ENCODE peak calls at places on chromosomes 6 and 20, in nine cellular contexts. E, A, G, M, C, K, L, J and P are unnamed samples.

GRCh38 chr6:140203611-140204553 is 829.4 kb upstream of the CITED2 start:
- DNase-seq in E (no peak), A (no peak), G (no peak), M (no peak), C (no peak), K (no peak), L (no peak), J (no peak), P (no peak)

GRCh38 chr6:57207141-57207540 is 15.0 kb downstream of the RAB23 start:
- DNase-seq in E (no peak), A (peak), G (no peak), M (no peak), C (no peak), K (no peak), L (no peak), J (no peak), P (no peak)

GRCh38 chr20:25549866-25550477 is 35.4 kb downstream of the NINL start:
- DNase-seq in E (no peak), A (no peak), G (no peak), M (no peak), C (no peak), K (no peak), L (peak), J (no peak), P (no peak)

GRCh38 chr6:18277181-18278006 is 13.1 kb upstream of the DEK start:
- DNase-seq in E (no peak), A (no peak), G (peak), M (peak), C (no peak), K (no peak), L (no peak), J (no peak), P (no peak)

GRCh38 chr6:113774122-113774835 is 82.9 kb upstream of the MARCKS start:
- DNase-seq in E (no peak), A (peak), G (no peak), M (no peak), C (no peak), K (no peak), L (no peak), J (no peak), P (no peak)

GRCh38 chr6:31738048-31738979 is 1.5 kb upstream of the MSH5 start:
- DNase-seq in E (peak), A (peak), G (no peak), M (no peak), C (peak), K (no peak), L (peak), J (peak), P (no peak)

GRCh38 chr20:53866787-53867740 is 203.3 kb downstream of the BCAS1 start:
- DNase-seq in E (no peak), A (no peak), G (no peak), M (no peak), C (no peak), K (no peak), L (peak), J (peak), P (no peak)

GRCh38 chr6:829646-830045 is 136.7 kb upstream of the EXOC2 start:
- DNase-seq in E (no peak), A (no peak), G (no peak), M (no peak), C (no peak), K (no peak), L (no peak), J (no peak), P (no peak)

GRCh38 chr20:8664778-8665177 is 404.1 kb upstream of the PLCB4 start:
- DNase-seq in E (no peak), A (peak), G (no peak), M (no peak), C (no peak), K (no peak), L (no peak), J (no peak), P (no peak)

GRCh38 chr20:63124782-63125580 is 91.0 kb downstream of the YTHDF1 start:
- DNase-seq in E (no peak), A (no peak), G (no peak), M (no peak), C (no peak), K (no peak), L (no peak), J (no peak), P (no peak)

GRCh38 chr6:112620832-112621569 is 273.9 kb downstream of the RFPL4B start:
- DNase-seq in E (no peak), A (no peak), G (no peak), M (no peak), C (no peak), K (no peak), L (no peak), J (no peak), P (no peak)

DNA sequence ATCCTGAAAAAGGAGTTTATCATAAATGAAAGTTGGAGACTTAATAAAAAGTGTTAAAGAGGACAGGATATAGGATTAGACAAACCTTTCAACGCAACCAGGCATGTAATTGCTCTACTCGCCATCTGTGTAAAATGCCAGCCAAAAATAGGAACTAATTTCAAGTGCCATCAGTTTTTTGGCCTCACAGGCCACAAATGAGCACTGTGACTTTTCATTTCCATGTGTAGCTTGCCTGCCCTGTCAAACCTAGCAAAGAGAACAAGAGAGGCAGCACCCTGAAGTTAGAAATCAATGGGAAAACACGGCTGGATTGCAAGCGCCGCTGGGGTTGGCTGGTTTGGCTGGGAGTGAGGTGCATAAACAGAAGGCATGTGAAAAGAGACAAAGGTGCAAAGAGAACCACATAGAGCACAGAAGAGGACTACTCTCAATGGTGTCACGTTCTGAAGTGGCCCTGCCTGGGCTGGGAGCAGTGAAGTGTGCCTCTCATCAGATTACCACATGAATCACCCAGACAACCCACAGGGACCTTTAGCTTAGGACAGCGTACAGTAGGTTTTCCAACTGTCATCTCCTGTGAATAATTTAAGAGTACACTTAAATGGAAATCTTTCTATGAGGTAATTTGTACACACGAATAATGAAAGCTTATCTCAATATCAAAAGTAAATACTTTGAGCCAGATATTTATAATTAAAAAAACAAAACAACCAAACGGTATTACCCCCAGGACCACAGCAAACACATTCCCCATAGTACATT is 78.0 kb upstream of the NHSL1 start:
- DNase-seq in E (no peak), A (no peak), G (no peak), M (no peak), C (no peak), K (no peak), L (no peak), J (peak), P (no peak)
- TF ChIP-seq EP300 in E (no peak), A (no peak), G (no peak), M (no peak), C (no peak), K (no peak), L (no peak), J (no peak), P (no peak)

DNA sequence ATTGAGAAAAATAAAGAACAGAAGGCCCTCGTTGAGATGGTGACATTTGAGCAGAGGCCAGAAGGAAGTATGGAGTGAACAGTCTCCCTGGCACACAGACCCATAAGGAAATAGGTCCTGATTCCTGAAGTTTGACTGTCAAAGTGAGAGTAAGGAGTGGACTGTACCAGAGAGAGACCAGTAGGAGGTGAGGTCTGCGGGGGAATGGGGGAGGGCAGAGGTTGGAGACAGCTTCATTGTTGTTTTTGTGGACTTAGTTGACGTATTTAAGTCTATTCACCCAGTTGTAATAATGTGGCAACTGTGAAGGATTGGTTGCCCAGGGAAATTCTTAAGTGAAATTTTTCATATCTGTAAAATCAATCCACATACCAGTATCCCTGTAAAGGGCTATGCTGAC is 110.7 kb downstream of the TFAP2B start:
- DNase-seq in E (no peak), A (no peak), G (no peak), M (no peak), C (no peak), K (no peak), L (no peak), J (no peak), P (no peak)
- TF ChIP-seq EP300 in E (no peak), A (no peak), G (no peak), M (no peak), C (no peak), K (no peak), L (no peak), J (no peak), P (no peak)

GRCh38 chr20:34604980-34605788 is 46.7 kb downstream of the MAP1LC3A start:
- DNase-seq in E (no peak), A (no peak), G (peak), M (no peak), C (no peak), K (no peak), L (no peak), J (no peak), P (no peak)
- TF ChIP-seq EP300 in E (no peak), A (no peak), G (no peak), M (no peak), C (no peak), K (no peak), L (no peak), J (no peak), P (no peak)

DNA sequence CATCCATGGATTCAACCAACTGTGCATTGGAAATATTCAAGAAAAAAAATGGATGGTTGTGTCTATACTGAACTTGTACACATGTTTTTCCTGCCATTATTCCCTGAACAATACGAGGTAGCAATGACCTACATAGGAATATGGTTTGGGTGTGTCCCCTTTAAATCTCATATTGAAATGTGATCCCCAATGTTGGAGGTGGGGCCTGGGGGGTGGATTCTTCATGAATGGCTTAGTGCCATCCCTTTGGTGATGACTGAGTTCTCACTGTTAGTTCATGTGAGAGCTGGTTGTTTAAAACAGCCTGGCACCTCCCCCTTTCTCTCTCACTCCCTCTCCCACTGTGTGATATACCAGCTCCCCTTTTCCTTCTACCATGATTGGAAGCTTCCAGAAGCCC is 139.8 kb upstream of the BACH2 start:
- DNase-seq in E (no peak), A (no peak), G (no peak), M (no peak), C (no peak), K (no peak), L (no peak), J (no peak), P (no peak)
- TF ChIP-seq EP300 in E (no peak), A (no peak), G (no peak), M (no peak), C (no peak), K (no peak), L (no peak), J (no peak), P (no peak)

GRCh38 chr20:40797425-40797824 is 108.4 kb upstream of the MAFB start:
- DNase-seq in E (no peak), A (peak), G (no peak), M (no peak), C (peak), K (no peak), L (peak), J (no peak), P (no peak)
- TF ChIP-seq EP300 in E (no peak), A (no peak), G (no peak), M (no peak), C (no peak), K (no peak), L (no peak), J (no peak), P (no peak)

GRCh38 chr6:81822584-81822983 is 70.1 kb upstream of the TENT5A start:
- DNase-seq in E (no peak), A (no peak), G (no peak), M (no peak), C (no peak), K (no peak), L (no peak), J (no peak), P (no peak)

GRCh38 chr6:81820979-81821378 is 68.5 kb upstream of the TENT5A start:
- DNase-seq in E (no peak), A (no peak), G (no peak), M (no peak), C (no peak), K (no peak), L (no peak), J (peak), P (no peak)

GRCh38 chr6:81820422-81820821 is 67.9 kb upstream of the TENT5A start:
- DNase-seq in E (no peak), A (no peak), G (no peak), M (no peak), C (no peak), K (no peak), L (no peak), J (no peak), P (no peak)

GRCh38 chr6:81819767-81820166 is 67.3 kb upstream of the TENT5A start:
- DNase-seq in E (no peak), A (no peak), G (no peak), M (no peak), C (no peak), K (no peak), L (no peak), J (no peak), P (no peak)

DNA sequence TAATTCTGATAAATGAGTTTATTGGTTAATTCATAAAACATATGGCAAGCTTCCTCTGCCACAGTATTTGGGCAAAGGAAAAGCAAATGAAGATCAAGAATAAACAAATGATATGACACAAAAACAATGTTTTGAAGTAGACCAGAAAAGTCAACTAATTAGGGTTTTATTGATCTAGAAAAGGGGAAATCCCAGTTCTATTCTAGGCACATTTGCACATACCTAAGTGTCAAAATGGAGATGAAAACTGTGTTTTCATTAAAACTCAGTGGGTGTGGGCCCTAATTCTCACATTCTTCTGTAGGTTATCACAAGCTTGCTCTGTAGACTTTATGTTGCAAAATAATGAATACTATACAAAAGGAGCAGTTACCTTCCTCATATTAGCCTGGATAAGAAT is 69.0 kb upstream of the TENT5A start:
- DNase-seq in E (no peak), A (no peak), G (no peak), M (no peak), C (no peak), K (no peak), L (no peak), J (no peak), P (no peak)
- TF ChIP-seq EP300 in E (no peak), A (no peak), G (no peak), M (no peak), C (no peak), K (no peak), L (no peak), J (no peak), P (no peak)

GRCh38 chr6:157227202-157228166 is 95.8 kb downstream of the TMEM242 start:
- DNase-seq in E (no peak), A (no peak), G (peak), M (no peak), C (no peak), K (no peak), L (no peak), J (no peak), P (no peak)

GRCh38 chr6:157230971-157231370 is 92.3 kb downstream of the TMEM242 start:
- DNase-seq in E (no peak), A (no peak), G (no peak), M (no peak), C (no peak), K (no peak), L (no peak), J (no peak), P (no peak)

GRCh38 chr6:157229219-157229607 is 94.1 kb downstream of the TMEM242 start:
- DNase-seq in E (no peak), A (no peak), G (peak), M (no peak), C (no peak), K (no peak), L (no peak), J (no peak), P (no peak)

GRCh38 chr6:157228421-157229218 is 94.7 kb downstream of the TMEM242 start:
- DNase-seq in E (no peak), A (no peak), G (peak), M (no peak), C (no peak), K (no peak), L (no peak), J (no peak), P (no peak)

DNA sequence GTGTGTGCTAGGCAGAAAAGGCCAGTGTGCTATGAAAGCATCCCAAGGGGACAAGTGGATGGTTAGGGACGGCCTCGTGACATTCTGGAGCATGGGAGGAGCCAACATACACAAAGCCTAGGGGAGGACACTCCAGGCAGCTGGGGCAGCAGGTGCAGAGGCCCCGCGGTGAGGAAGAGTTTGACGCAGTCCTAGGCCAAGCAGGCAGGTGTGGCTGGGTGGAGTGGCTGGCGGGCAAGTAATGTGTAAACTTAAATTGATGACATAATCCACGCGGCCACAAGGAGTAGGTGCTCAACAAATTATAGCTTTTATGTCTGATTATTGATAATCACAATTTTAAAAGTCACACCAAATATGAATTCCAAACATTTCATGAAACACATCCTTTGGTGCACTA is 93.6 kb downstream of the TMEM242 start:
- DNase-seq in E (peak), A (no peak), G (no peak), M (no peak), C (no peak), K (no peak), L (no peak), J (no peak), P (no peak)
- TF ChIP-seq EP300 in E (no peak), A (no peak), G (no peak), M (no peak), C (no peak), K (no peak), L (no peak), J (no peak), P (no peak)

GRCh38 chr20:57570145-57570850 is 9.4 kb downstream of the PCK1 start:
- DNase-seq in E (no peak), A (no peak), G (no peak), M (no peak), C (no peak), K (no peak), L (no peak), J (no peak), P (no peak)
- TF ChIP-seq EP300 in E (no peak), A (no peak), G (no peak), M (no peak), C (no peak), K (no peak), L (no peak), J (no peak), P (no peak)

GRCh38 chr6:64683682-64684081 is 1023.3 kb downstream of the EYS start:
- DNase-seq in E (no peak), A (no peak), G (no peak), M (no peak), C (peak), K (no peak), L (peak), J (no peak), P (no peak)
- TF ChIP-seq EP300 in E (no peak), A (no peak), G (no peak), M (no peak), C (no peak), K (no peak), L (no peak), J (no peak), P (no peak)

GRCh38 chr20:58150772-58151171 is 77.7 kb downstream of the ANKRD60 start:
- DNase-seq in E (peak), A (no peak), G (no peak), M (peak), C (no peak), K (no peak), L (no peak), J (no peak), P (no peak)
- TF ChIP-seq EP300 in E (no peak), A (no peak), G (no peak), M (no peak), C (no peak), K (no peak), L (no peak), J (no peak), P (no peak)